ENCODE peak calls at places on chromosomes 16 and 17, in four cellular contexts. One of them, this sample, is unnamed.
A peak's percentile ranks its signal among the peaks of the same experiment; 100 is the strongest.

GRCh38 chr17:4412933-4413831 is 20.6 kb upstream of the SPNS3 start:
- DNase-seq in Calu3: peak; percentile 89
- DNase-seq in WTC11: peak; percentile 98
- DNase-seq in body of pancreas: peak; percentile 94
- DNase-seq in this sample: peak; percentile 79

GRCh38 chr17:79331492-79331891 is 256.9 kb downstream of the ENGASE start:
- DNase-seq in Calu3: no peak
- DNase-seq in body of pancreas: no peak
- DNase-seq in WTC11: no peak
- DNase-seq in this sample: no peak

GRCh38 chr16:46713634-46714033 is 24.2 kb downstream of the ORC6 start:
- DNase-seq in body of pancreas: no peak
- DNase-seq in Calu3: no peak
- DNase-seq in WTC11: no peak
- DNase-seq in this sample: no peak

GRCh38 chr16:15032547-15033308 is 23.1 kb downstream of the NTAN1 start:
- DNase-seq in Calu3: no peak
- DNase-seq in WTC11: no peak
- DNase-seq in body of pancreas: no peak
- DNase-seq in this sample: no peak

GRCh38 chr17:56891751-56892150 is 22.1 kb downstream of the TRIM25 start:
- DNase-seq in Calu3: no peak
- DNase-seq in body of pancreas: peak; percentile 56
- DNase-seq in WTC11: peak; percentile 79
- DNase-seq in this sample: no peak

GRCh38 chr17:79156463-79157095 is 82.0 kb downstream of the ENGASE start:
- DNase-seq in Calu3: no peak
- DNase-seq in body of pancreas: no peak
- DNase-seq in WTC11: no peak
- DNase-seq in this sample: no peak

GRCh38 chr16:81608515-81609209 is 164.1 kb downstream of the CMIP start:
- DNase-seq in body of pancreas: no peak
- DNase-seq in WTC11: no peak
- DNase-seq in Calu3: no peak
- DNase-seq in this sample: peak; percentile 74

GRCh38 chr16:7422489-7422888 is 89.8 kb downstream of the RBFOX1 start:
- DNase-seq in body of pancreas: no peak
- DNase-seq in Calu3: no peak
- DNase-seq in WTC11: no peak
- DNase-seq in this sample: no peak

GRCh38 chr17:64658931-64659330 is 3.2 kb downstream of the SMURF2 start:
- DNase-seq in WTC11: no peak
- DNase-seq in body of pancreas: no peak
- DNase-seq in Calu3: no peak
- DNase-seq in this sample: peak; percentile 69

GRCh38 chr17:28549274-28550132 is 2.9 kb downstream of the UNC119 start:
- DNase-seq in WTC11: no peak
- DNase-seq in Calu3: no peak
- DNase-seq in body of pancreas: peak; percentile 30
- DNase-seq in this sample: no peak

GRCh38 chr17:75250009-75250471 is 11.4 kb downstream of the GGA3 start:
- DNase-seq in body of pancreas: no peak
- DNase-seq in WTC11: no peak
- DNase-seq in Calu3: peak; percentile 37
- DNase-seq in this sample: no peak

GRCh38 chr17:42750730-42751356 is 6.0 kb upstream of the EZH1 start:
- DNase-seq in Calu3: no peak
- DNase-seq in WTC11: no peak
- DNase-seq in body of pancreas: no peak
- DNase-seq in this sample: no peak

GRCh38 chr16:11094075-11094593 is 149.8 kb downstream of the CLEC16A start:
- DNase-seq in Calu3: no peak
- DNase-seq in body of pancreas: no peak
- DNase-seq in WTC11: no peak
- DNase-seq in this sample: peak; percentile 21

GRCh38 chr17:57761887-57762286 is 16.8 kb upstream of the CCDC182 start:
- DNase-seq in body of pancreas: no peak
- DNase-seq in Calu3: no peak
- DNase-seq in WTC11: no peak
- DNase-seq in this sample: no peak

GRCh38 chr17:52147872-52148271 is 10.6 kb downstream of the CA10 start:
- DNase-seq in Calu3: no peak
- DNase-seq in body of pancreas: no peak
- DNase-seq in WTC11: no peak
- DNase-seq in this sample: no peak

GRCh38 chr16:49049644-49050043 is 232.0 kb downstream of the CBLN1 start:
- DNase-seq in WTC11: no peak
- DNase-seq in body of pancreas: no peak
- DNase-seq in Calu3: no peak
- DNase-seq in this sample: no peak

GRCh38 chr17:2264023-2264860 is 39.3 kb downstream of the SMG6 start:
- DNase-seq in body of pancreas: no peak
- DNase-seq in WTC11: no peak
- DNase-seq in Calu3: no peak
- DNase-seq in this sample: no peak

GRCh38 chr16:4574919-4575705 is 19.0 kb downstream of the C16orf96 start:
- DNase-seq in WTC11: peak; percentile 66
- DNase-seq in Calu3: no peak
- DNase-seq in body of pancreas: peak; percentile 90
- DNase-seq in this sample: no peak

GRCh38 chr17:73474370-73474988 is 162.7 kb upstream of the CDC42EP4 start:
- DNase-seq in Calu3: peak; percentile 79
- DNase-seq in WTC11: no peak
- DNase-seq in body of pancreas: peak; percentile 68
- DNase-seq in this sample: no peak

GRCh38 chr17:38879878-38880727 is 10.2 kb downstream of the LASP1 start:
- DNase-seq in WTC11: peak; percentile 79
- DNase-seq in Calu3: peak; percentile 93
- DNase-seq in body of pancreas: peak; percentile 56
- DNase-seq in this sample: peak; percentile 84

GRCh38 chr16:21717608-21718007 is 53.8 kb downstream of the OTOA start:
- DNase-seq in Calu3: no peak
- DNase-seq in body of pancreas: no peak
- DNase-seq in WTC11: no peak
- DNase-seq in this sample: no peak

GRCh38 chr16:68093816-68094613 is 8.8 kb downstream of the NFATC3 start:
- DNase-seq in body of pancreas: no peak
- DNase-seq in WTC11: no peak
- DNase-seq in Calu3: no peak
- DNase-seq in this sample: peak; percentile 55

GRCh38 chr16:25135239-25135878 is 23.8 kb downstream of the LCMT1 start:
- DNase-seq in WTC11: no peak
- DNase-seq in body of pancreas: no peak
- DNase-seq in Calu3: no peak
- DNase-seq in this sample: peak; percentile 83

GRCh38 chr17:21232033-21232749 is 18.2 kb upstream of the TMEM11 start:
- DNase-seq in WTC11: no peak
- DNase-seq in body of pancreas: no peak
- DNase-seq in Calu3: no peak
- DNase-seq in this sample: no peak

GRCh38 chr17:27466376-27466747 is 10.1 kb downstream of the KSR1 start:
- DNase-seq in WTC11: no peak
- DNase-seq in Calu3: no peak
- DNase-seq in body of pancreas: no peak
- DNase-seq in this sample: no peak

GRCh38 chr17:13550291-13550690 is 51.4 kb downstream of the HS3ST3A1 start:
- DNase-seq in body of pancreas: no peak
- DNase-seq in Calu3: no peak
- DNase-seq in WTC11: no peak
- DNase-seq in this sample: peak; percentile 50

DNA sequence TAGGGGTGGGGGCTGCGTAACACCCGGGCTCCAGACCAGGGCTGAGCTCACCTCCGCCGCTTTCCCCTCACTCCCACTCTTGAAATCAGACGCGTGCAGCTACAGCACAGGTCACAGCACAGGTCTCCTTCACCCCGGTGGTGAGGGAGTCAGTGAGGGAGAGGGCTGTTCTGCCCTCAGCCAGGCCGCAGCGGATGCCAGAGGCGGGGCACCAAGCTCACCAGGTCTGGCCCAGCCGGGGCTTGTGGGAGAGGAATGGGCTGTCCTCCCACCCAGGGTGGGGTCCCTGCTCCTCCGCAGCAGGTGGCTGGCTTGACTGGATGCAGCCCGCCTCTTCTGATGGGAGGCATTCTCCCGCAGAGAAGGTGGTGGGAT is 34.0 kb downstream of the COX4I1 start:
- DNase-seq in Calu3: no peak
- DNase-seq in body of pancreas: no peak
- DNase-seq in WTC11: no peak
- DNase-seq in this sample: no peak
- TF ChIP-seq CTCF in Calu3: no peak
- TF ChIP-seq CTCF in body of pancreas: no peak
- TF ChIP-seq CTCF in WTC11: no peak
- TF ChIP-seq CTCF in this sample: no peak

GRCh38 chr16:83356266-83356665 is 451.5 kb upstream of the HSBP1 start:
- DNase-seq in WTC11: peak; percentile 15
- DNase-seq in body of pancreas: peak; percentile 12
- DNase-seq in Calu3: peak; percentile 28
- DNase-seq in this sample: peak; percentile 30
- TF ChIP-seq CTCF in WTC11: peak; percentile 31
- TF ChIP-seq CTCF in body of pancreas: peak; percentile 52
- TF ChIP-seq CTCF in Calu3: no peak
- TF ChIP-seq CTCF in this sample: peak; percentile 69

GRCh38 chr16:87703071-87703470 is 62.7 kb downstream of the KLHDC4 start:
- DNase-seq in Calu3: no peak
- DNase-seq in body of pancreas: no peak
- DNase-seq in WTC11: no peak
- DNase-seq in this sample: no peak

GRCh38 chr16:87703835-87704375 is 61.9 kb downstream of the KLHDC4 start:
- DNase-seq in Calu3: no peak
- DNase-seq in body of pancreas: no peak
- DNase-seq in WTC11: no peak
- DNase-seq in this sample: no peak

GRCh38 chr16:87701505-87701921 is 64.3 kb downstream of the KLHDC4 start:
- DNase-seq in WTC11: no peak
- DNase-seq in body of pancreas: no peak
- DNase-seq in Calu3: no peak
- DNase-seq in this sample: no peak

GRCh38 chr16:87701066-87701425 is 64.7 kb downstream of the KLHDC4 start:
- DNase-seq in WTC11: no peak
- DNase-seq in Calu3: no peak
- DNase-seq in body of pancreas: no peak
- DNase-seq in this sample: no peak

DNA sequence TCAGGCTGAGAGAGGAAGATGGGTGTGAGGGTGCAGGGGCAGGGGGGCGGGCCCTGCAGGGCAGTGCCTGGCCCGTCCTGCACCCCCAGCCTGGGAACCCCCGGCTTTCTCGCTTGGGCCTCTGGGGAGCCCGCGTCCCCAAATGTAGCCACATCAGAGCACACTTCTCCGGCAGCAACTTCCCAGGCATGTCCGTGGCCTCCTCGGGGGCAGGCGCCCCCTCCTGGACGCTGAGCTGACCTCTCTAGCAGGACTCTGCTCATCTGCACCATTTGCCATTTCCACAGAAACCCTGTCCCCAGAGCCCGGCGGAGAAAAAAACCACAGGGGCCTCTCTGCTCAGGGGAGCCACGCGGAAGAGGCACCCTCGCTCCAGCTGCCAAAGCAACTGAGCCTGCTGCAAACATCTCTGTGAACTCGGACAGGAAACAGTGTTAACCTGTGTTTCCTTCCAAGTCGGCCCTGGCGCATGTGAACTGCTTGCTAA is 63.4 kb downstream of the KLHDC4 start:
- DNase-seq in body of pancreas: peak; percentile 31
- DNase-seq in Calu3: no peak
- DNase-seq in WTC11: peak; percentile 74
- DNase-seq in this sample: no peak
- TF ChIP-seq CTCF in body of pancreas: no peak
- TF ChIP-seq CTCF in Calu3: peak; percentile 51
- TF ChIP-seq CTCF in WTC11: peak; percentile 39
- TF ChIP-seq CTCF in this sample: peak; percentile 75

GRCh38 chr17:32609085-32609484 is 122.3 kb downstream of the CDK5R1 start:
- DNase-seq in WTC11: no peak
- DNase-seq in body of pancreas: peak; percentile 68
- DNase-seq in Calu3: peak; percentile 78
- DNase-seq in this sample: peak; percentile 4
- TF ChIP-seq CTCF in WTC11: no peak
- TF ChIP-seq CTCF in body of pancreas: no peak
- TF ChIP-seq CTCF in Calu3: peak; percentile 52
- TF ChIP-seq CTCF in this sample: peak; percentile 47

GRCh38 chr17:69064476-69064875 is 3.7 kb upstream of the ABCA9 start:
- DNase-seq in body of pancreas: no peak
- DNase-seq in WTC11: no peak
- DNase-seq in Calu3: no peak
- DNase-seq in this sample: no peak

GRCh38 chr17:69065113-69065512 is 4.4 kb upstream of the ABCA9 start:
- DNase-seq in WTC11: no peak
- DNase-seq in Calu3: no peak
- DNase-seq in body of pancreas: no peak
- DNase-seq in this sample: no peak

GRCh38 chr17:69066482-69066881 is 5.8 kb upstream of the ABCA9 start:
- DNase-seq in body of pancreas: no peak
- DNase-seq in WTC11: no peak
- DNase-seq in Calu3: no peak
- DNase-seq in this sample: no peak

GRCh38 chr17:69069289-69069688 is 8.6 kb upstream of the ABCA9 start:
- DNase-seq in WTC11: no peak
- DNase-seq in body of pancreas: no peak
- DNase-seq in Calu3: no peak
- DNase-seq in this sample: no peak

DNA sequence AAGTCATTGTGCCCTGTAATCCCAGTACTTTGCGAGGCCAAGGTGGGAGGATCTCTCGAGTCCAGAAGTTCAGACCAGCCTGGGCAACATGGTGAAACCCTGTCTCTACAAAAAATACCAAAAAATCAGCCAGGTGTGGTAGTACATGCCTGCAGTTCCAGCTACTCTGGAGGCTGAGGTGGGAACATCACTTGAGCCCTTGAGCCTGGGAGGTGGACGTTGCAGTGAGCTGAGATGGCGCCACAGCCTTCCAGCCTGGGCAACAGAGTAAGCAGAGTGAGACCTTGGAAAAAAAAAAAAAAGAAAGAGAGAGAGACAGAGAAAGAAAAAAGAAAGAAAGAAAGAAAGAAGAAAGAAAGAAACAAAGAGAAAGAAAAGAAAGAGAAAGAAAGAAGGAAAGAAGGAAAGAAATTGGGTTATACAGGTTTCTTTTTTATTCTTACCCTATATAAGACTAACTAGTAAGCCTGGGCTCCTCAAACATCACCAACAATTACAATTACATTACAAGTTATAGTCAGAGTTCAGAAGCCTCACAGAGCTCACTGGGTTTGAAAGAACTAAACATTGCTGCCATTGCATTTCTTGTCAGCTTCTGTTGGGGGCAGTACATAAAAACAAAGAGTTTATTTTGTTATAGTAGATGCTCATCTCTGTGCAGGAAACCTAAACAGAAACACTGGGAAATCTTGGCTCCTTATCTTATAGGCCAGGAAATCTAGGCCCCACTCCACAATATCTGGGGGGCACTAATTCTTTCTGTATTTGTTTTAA is 6.7 kb upstream of the ABCA9 start:
- DNase-seq in WTC11: no peak
- DNase-seq in Calu3: no peak
- DNase-seq in body of pancreas: no peak
- DNase-seq in this sample: no peak
- TF ChIP-seq CTCF in WTC11: no peak
- TF ChIP-seq CTCF in Calu3: no peak
- TF ChIP-seq CTCF in body of pancreas: no peak
- TF ChIP-seq CTCF in this sample: no peak

GRCh38 chr16:17474572-17474971 is 3.8 kb upstream of the XYLT1 start:
- DNase-seq in Calu3: no peak
- DNase-seq in body of pancreas: no peak
- DNase-seq in WTC11: no peak
- DNase-seq in this sample: no peak
- TF ChIP-seq CTCF in Calu3: no peak
- TF ChIP-seq CTCF in body of pancreas: no peak
- TF ChIP-seq CTCF in WTC11: no peak
- TF ChIP-seq CTCF in this sample: peak; percentile 22

This sample was measured in HFFc6.